ENCODE peak calls at places on chromosomes 2 and 18, in five cellular contexts. One of them, this sample, is unnamed. For H3K36me3, the result is how much of the 10 kb centered on the place peaks cover.

GRCh38 chr18:27413495-27414401 is 228.6 kb upstream of the CHST9 start:
- DNase-seq in upper lobe of left lung: no peak
- DNase-seq in stomach: no peak
- DNase-seq in SK-N-SH: no peak
- DNase-seq in HepG2: no peak
- DNase-seq in this sample: no peak

GRCh38 chr18:49447810-49448745 is 12.4 kb downstream of the DYM start:
- DNase-seq in HepG2: peak
- DNase-seq in stomach: no peak
- DNase-seq in SK-N-SH: peak
- DNase-seq in upper lobe of left lung: peak
- DNase-seq in this sample: no peak

GRCh38 chr2:41283079-41283765 is 764.6 kb upstream of the PKDCC start:
- DNase-seq in HepG2: no peak
- DNase-seq in SK-N-SH: peak
- DNase-seq in upper lobe of left lung: no peak
- DNase-seq in stomach: no peak
- DNase-seq in this sample: no peak

GRCh38 chr2:92072461-92073035 is 2798.7 kb upstream of the TEKT4 start:
- DNase-seq in upper lobe of left lung: no peak
- DNase-seq in SK-N-SH: no peak
- DNase-seq in HepG2: no peak
- DNase-seq in stomach: peak
- DNase-seq in this sample: no peak

GRCh38 chr2:174516495-174517378 is 29.9 kb upstream of the GPR155 start:
- DNase-seq in SK-N-SH: no peak
- DNase-seq in stomach: no peak
- DNase-seq in HepG2: no peak
- DNase-seq in upper lobe of left lung: no peak
- DNase-seq in this sample: no peak

GRCh38 chr2:43149482-43150107 is 76.8 kb downstream of the ZFP36L2 start:
- DNase-seq in SK-N-SH: no peak
- DNase-seq in stomach: no peak
- DNase-seq in upper lobe of left lung: no peak
- DNase-seq in HepG2: no peak
- DNase-seq in this sample: no peak

GRCh38 chr2:69601179-69601612 is 42.3 kb downstream of the AAK1 start:
- DNase-seq in upper lobe of left lung: no peak
- DNase-seq in SK-N-SH: no peak
- DNase-seq in HepG2: peak
- DNase-seq in stomach: no peak
- DNase-seq in this sample: peak

GRCh38 chr2:37268111-37268510 is 36.7 kb downstream of the NDUFAF7 start:
- DNase-seq in SK-N-SH: no peak
- DNase-seq in HepG2: no peak
- DNase-seq in stomach: no peak
- DNase-seq in upper lobe of left lung: no peak
- DNase-seq in this sample: no peak

GRCh38 chr18:38930881-38931753 is 1365.5 kb upstream of the CELF4 start:
- DNase-seq in HepG2: no peak
- DNase-seq in SK-N-SH: no peak
- DNase-seq in upper lobe of left lung: no peak
- DNase-seq in stomach: no peak
- DNase-seq in this sample: no peak

GRCh38 chr2:226030369-226031077 is 631.0 kb downstream of the NYAP2 start:
- DNase-seq in HepG2: peak
- DNase-seq in stomach: no peak
- DNase-seq in upper lobe of left lung: no peak
- DNase-seq in SK-N-SH: peak
- DNase-seq in this sample: no peak

GRCh38 chr2:112075490-112076260 is 20.6 kb downstream of the TMEM87B start:
- DNase-seq in SK-N-SH: no peak
- DNase-seq in stomach: no peak
- DNase-seq in HepG2: no peak
- DNase-seq in upper lobe of left lung: no peak
- DNase-seq in this sample: no peak

GRCh38 chr2:67566292-67566691 is 169.2 kb downstream of the ETAA1 start:
- DNase-seq in upper lobe of left lung: no peak
- DNase-seq in HepG2: no peak
- DNase-seq in stomach: peak
- DNase-seq in SK-N-SH: no peak
- DNase-seq in this sample: no peak

GRCh38 chr2:10891391-10891790 is 20.3 kb upstream of the KCNF1 start:
- DNase-seq in HepG2: no peak
- DNase-seq in upper lobe of left lung: peak
- DNase-seq in SK-N-SH: no peak
- DNase-seq in stomach: no peak
- DNase-seq in this sample: no peak

GRCh38 chr2:120262761-120263428 is 10.2 kb downstream of the RALB start:
- DNase-seq in upper lobe of left lung: no peak
- DNase-seq in SK-N-SH: no peak
- DNase-seq in stomach: no peak
- DNase-seq in HepG2: no peak
- DNase-seq in this sample: no peak

GRCh38 chr18:22694954-22695353 is 238.2 kb upstream of the RBBP8 start:
- DNase-seq in SK-N-SH: no peak
- DNase-seq in HepG2: no peak
- DNase-seq in stomach: no peak
- DNase-seq in upper lobe of left lung: no peak
- DNase-seq in this sample: no peak

GRCh38 chr2:129975016-129975774 is 4.3 kb upstream of the RAB6C start:
- DNase-seq in stomach: no peak
- DNase-seq in SK-N-SH: no peak
- DNase-seq in upper lobe of left lung: no peak
- DNase-seq in HepG2: no peak
- DNase-seq in this sample: no peak

GRCh38 chr2:10071595-10071994 is 8.6 kb downstream of the CYS1 start:
- DNase-seq in SK-N-SH: no peak
- DNase-seq in stomach: no peak
- DNase-seq in HepG2: no peak
- DNase-seq in upper lobe of left lung: no peak
- DNase-seq in this sample: no peak

GRCh38 chr2:187079901-187080300 is 230.9 kb upstream of the ZSWIM2 start:
- DNase-seq in upper lobe of left lung: no peak
- DNase-seq in stomach: no peak
- DNase-seq in HepG2: no peak
- DNase-seq in SK-N-SH: no peak
- DNase-seq in this sample: no peak

GRCh38 chr2:187078297-187078696 is 229.3 kb upstream of the ZSWIM2 start:
- DNase-seq in SK-N-SH: no peak
- DNase-seq in HepG2: peak
- DNase-seq in upper lobe of left lung: no peak
- DNase-seq in stomach: no peak
- DNase-seq in this sample: no peak

GRCh38 chr2:187084524-187084923 is 235.6 kb upstream of the ZSWIM2 start:
- DNase-seq in stomach: no peak
- DNase-seq in HepG2: no peak
- DNase-seq in SK-N-SH: no peak
- DNase-seq in upper lobe of left lung: no peak
- DNase-seq in this sample: no peak

GRCh38 chr2:187081409-187081808 is 232.4 kb upstream of the ZSWIM2 start:
- DNase-seq in SK-N-SH: no peak
- DNase-seq in upper lobe of left lung: no peak
- DNase-seq in stomach: no peak
- DNase-seq in HepG2: no peak
- DNase-seq in this sample: no peak
- TF ChIP-seq EP300 in SK-N-SH: no peak
- TF ChIP-seq EP300 in upper lobe of left lung: no peak
- TF ChIP-seq EP300 in stomach: no peak
- TF ChIP-seq EP300 in HepG2: no peak
- TF ChIP-seq EP300 in this sample: no peak

DNA sequence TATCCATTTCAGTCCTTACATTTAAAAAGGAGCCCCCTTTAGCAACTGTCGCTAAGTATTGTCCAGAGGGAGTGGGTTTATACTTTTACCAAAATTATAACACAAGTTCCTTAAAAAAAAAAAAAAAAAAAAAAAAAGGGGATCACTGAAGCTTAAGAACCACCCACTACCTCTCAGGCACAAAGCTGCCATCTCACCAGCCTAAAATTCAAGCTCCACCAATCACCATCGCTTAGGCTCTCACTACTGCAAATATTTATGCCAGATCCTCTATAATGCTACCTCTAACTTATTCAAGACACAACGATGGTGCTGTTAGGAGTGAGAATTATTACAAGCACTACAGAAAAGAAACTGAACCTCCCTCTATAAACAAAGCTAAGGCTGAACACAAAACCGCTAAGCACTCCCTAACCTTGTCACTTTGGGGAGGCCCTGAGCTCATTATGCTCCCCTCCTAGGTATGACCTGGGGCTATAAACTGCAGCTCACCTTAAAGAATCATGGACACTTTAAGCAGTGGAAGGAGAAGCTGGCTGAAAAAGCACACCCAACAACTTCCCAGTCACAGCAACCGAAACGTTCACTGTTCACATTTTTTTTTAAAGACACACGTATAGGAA is 3.6 kb downstream of the FZD5 start:
- DNase-seq in upper lobe of left lung: no peak
- DNase-seq in HepG2: no peak
- DNase-seq in SK-N-SH: no peak
- DNase-seq in stomach: no peak
- DNase-seq in this sample: no peak
- H3K36me3 ChIP-seq in upper lobe of left lung: under half
- H3K36me3 ChIP-seq in HepG2: under half
- H3K36me3 ChIP-seq in SK-N-SH: under half
- H3K36me3 ChIP-seq in stomach: under half
- H3K36me3 ChIP-seq in this sample: under half

GRCh38 chr2:65297544-65297943 is 69.9 kb downstream of the ACTR2 start:
- DNase-seq in upper lobe of left lung: no peak
- DNase-seq in stomach: no peak
- DNase-seq in SK-N-SH: no peak
- DNase-seq in HepG2: no peak
- DNase-seq in this sample: no peak

GRCh38 chr2:65298089-65298488 is 70.5 kb downstream of the ACTR2 start:
- DNase-seq in stomach: no peak
- DNase-seq in upper lobe of left lung: no peak
- DNase-seq in HepG2: no peak
- DNase-seq in SK-N-SH: no peak
- DNase-seq in this sample: no peak

GRCh38 chr2:65299246-65299645 is 71.6 kb downstream of the ACTR2 start:
- DNase-seq in upper lobe of left lung: no peak
- DNase-seq in stomach: no peak
- DNase-seq in HepG2: no peak
- DNase-seq in SK-N-SH: no peak
- DNase-seq in this sample: no peak

GRCh38 chr2:65300772-65301711 is 73.4 kb downstream of the ACTR2 start:
- DNase-seq in HepG2: peak
- DNase-seq in upper lobe of left lung: peak
- DNase-seq in SK-N-SH: no peak
- DNase-seq in stomach: peak
- DNase-seq in this sample: no peak

DNA sequence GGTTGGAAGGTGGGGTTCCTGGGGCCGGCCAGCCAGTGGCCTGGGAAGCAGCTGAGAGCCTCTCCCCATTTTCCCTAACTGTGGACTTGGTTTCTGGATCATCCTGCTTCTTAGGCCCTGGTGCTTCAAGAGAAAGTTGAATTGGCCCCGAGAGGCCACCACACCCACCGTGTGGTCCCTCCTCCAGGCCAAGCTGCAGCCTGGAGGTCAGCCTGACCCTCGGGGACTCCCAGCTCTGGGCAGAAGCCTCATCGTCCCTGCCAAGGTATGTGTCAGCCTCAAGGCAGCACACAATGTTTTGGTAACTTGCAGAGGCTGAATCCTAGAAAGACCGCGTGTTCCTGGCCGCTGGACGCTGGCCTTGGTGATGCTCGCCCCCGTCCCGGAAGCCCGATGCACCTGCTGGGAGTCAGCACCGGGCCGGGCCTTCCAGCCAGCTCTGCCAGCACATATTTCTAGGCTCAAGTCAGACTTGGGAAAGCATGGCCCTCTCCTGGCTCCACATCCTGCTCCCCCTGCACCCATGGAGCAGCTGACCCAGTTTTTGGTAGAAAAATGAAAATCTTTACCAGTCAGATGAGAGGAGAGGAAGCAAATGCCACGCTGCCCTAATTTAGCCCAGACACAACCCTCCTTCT is 72.6 kb downstream of the ACTR2 start:
- DNase-seq in upper lobe of left lung: peak
- DNase-seq in HepG2: no peak
- DNase-seq in SK-N-SH: no peak
- DNase-seq in stomach: peak
- DNase-seq in this sample: peak
- TF ChIP-seq EP300 in upper lobe of left lung: peak
- TF ChIP-seq EP300 in HepG2: no peak
- TF ChIP-seq EP300 in SK-N-SH: no peak
- TF ChIP-seq EP300 in stomach: peak
- TF ChIP-seq EP300 in this sample: peak

DNA sequence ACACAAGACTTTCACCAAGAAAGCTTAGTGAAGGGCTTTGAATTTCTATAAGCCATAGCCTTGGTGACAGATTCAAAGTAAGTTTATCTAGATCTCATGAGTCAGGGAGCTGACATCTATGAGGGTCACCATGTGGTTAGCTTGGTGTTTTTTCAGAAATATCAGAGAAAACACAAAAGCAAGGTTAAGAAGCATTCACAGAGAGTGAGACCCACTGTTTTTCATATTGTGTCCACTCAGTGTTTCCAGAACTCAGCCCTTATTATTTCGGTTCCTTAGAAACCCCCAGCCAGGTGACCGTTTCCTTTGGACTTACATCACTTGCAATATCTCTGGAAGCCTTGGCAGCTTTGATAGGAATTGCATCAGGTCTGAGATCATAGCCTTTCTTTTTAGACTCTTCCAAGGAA is 76.6 kb downstream of the NEB start:
- DNase-seq in SK-N-SH: no peak
- DNase-seq in stomach: no peak
- DNase-seq in HepG2: no peak
- DNase-seq in upper lobe of left lung: no peak
- DNase-seq in this sample: no peak
- H3K36me3 ChIP-seq in SK-N-SH: under half
- H3K36me3 ChIP-seq in stomach: under half
- H3K36me3 ChIP-seq in HepG2: under half
- H3K36me3 ChIP-seq in upper lobe of left lung: under half
- H3K36me3 ChIP-seq in this sample: under half

GRCh38 chr18:69387181-69387580 is 13.5 kb upstream of the DOK6 start:
- DNase-seq in HepG2: no peak
- DNase-seq in stomach: no peak
- DNase-seq in SK-N-SH: no peak
- DNase-seq in upper lobe of left lung: no peak
- DNase-seq in this sample: no peak

GRCh38 chr18:69383191-69383590 is 17.5 kb upstream of the DOK6 start:
- DNase-seq in SK-N-SH: no peak
- DNase-seq in upper lobe of left lung: no peak
- DNase-seq in stomach: no peak
- DNase-seq in HepG2: no peak
- DNase-seq in this sample: no peak

DNA sequence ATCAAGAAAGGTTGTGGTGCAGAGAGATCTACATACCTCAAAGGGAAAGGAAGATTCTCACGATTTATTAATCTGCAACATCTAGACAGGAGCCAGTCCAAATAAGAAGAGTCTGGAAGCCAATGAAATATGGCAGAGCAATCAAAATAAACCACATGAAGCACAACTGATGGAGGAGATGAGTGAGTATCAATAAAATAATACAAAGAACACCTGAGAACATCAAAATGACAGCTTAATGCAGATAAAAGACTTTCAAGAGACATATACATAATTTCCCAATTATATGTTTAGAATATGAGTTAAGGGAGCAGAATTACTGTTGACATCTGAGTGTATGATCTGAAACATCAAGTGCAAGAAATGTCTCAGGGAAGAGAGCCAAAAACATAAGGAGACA is 12.5 kb upstream of the DOK6 start:
- DNase-seq in SK-N-SH: no peak
- DNase-seq in upper lobe of left lung: no peak
- DNase-seq in HepG2: no peak
- DNase-seq in stomach: no peak
- DNase-seq in this sample: no peak
- TF ChIP-seq EP300 in SK-N-SH: no peak
- TF ChIP-seq EP300 in upper lobe of left lung: no peak
- TF ChIP-seq EP300 in HepG2: no peak
- TF ChIP-seq EP300 in stomach: no peak
- TF ChIP-seq EP300 in this sample: no peak

This sample was measured in esophagus muscularis mucosa.